ENCODE peak calls at places on chromosomes 7 and 10, in four cellular contexts. H, F, A and O are unnamed samples.

GRCh38 chr10:132389631-132390454 is 7.2 kb upstream of the PWWP2B start:
- DNase-seq in H (no peak), F (no peak), A (peak), O (no peak)

GRCh38 chr7:138097064-138097741 is 20.9 kb downstream of the AKR1D1 start:
- DNase-seq in H (peak), F (no peak), A (no peak), O (no peak)

GRCh38 chr10:77417806-77418205 is 219.8 kb downstream of the KCNMA1 start:
- DNase-seq in H (no peak), A (no peak), F (no peak), O (no peak)

GRCh38 chr10:122018951-122019413 is 30.0 kb downstream of the TACC2 start:
- DNase-seq in F (peak), H (no peak), A (no peak), O (no peak)

GRCh38 chr7:34497153-34497777 is 160.8 kb upstream of the NPSR1 start:
- DNase-seq in F (no peak), H (peak), A (peak), O (no peak)

GRCh38 chr7:28002638-28003037 is 178.0 kb downstream of the JAZF1 start:
- DNase-seq in A (no peak), H (no peak), F (no peak), O (no peak)

GRCh38 chr7:139990571-139990970 is 72.2 kb downstream of the PARP12 start:
- DNase-seq in H (no peak), F (no peak), A (no peak), O (no peak)

GRCh38 chr10:133126431-133127290 is 33.4 kb upstream of the KNDC1 start:
- DNase-seq in F (no peak), A (no peak), H (no peak), O (peak)

DNA sequence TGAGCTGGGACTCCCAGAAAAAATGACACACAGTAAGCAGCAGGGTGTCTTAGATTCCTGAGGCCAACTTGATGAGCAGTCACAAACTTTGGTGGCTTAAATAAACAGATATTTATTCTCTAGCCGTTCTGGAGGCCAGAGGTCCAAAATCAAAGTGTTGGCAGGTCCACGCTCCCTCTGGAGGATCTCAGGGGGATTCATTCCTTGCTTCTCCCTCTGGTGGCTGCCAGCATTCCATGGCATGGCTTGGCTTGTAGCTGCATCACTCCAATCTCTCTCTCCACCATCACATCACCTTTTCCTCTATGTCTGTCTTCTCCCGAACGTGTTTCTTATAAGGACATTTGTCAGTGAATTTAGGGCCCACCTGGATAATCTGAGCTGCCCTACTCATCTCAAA is 98.4 kb downstream of the OSBPL3 start:
- DNase-seq in F (no peak), A (peak), H (no peak), O (no peak)
- TF ChIP-seq CTCF in F (no peak), A (peak), H (peak), O (no peak)

DNA sequence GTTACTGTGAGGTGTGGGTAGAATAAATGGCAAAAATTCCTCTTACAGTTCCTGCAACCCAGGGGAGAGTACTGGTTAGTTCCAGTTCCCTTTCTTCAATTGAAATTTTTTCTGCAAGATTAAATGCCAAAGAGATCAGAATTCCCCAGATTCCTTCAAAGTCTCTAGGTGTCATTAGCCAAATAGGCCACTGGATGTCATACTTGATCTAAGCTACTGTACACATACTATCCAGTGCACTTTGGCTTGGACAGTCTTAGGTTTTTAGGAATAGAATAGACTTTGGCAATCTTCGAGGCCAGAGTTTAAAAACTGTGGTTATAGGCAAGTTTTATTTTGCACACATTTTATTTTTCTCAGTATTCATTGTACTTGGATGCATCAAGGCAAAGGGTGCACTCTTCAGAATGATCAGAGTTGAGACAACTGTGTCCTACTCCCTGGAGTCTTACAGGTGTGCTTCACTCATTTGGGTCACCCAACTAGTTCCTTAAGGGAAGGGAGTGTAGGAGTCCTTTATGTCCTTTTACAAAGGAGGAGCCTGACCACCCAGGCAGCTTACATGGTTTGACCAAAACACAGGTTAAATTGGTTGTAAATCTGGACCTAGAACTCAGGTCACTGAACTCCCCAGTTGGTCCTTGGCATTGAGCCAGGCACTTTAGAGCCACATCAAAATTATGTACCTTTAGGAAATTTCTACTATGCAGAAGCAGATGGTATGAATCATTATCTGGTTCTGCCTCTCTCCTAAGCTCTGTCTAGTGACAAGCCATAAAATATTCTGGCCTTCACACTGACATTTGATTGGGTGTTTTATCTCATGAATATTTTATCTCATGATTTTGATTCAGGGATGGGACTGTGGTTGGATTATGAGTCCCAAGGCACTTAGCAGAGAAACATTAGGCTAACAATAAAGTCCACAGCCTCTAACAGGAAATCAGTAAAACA is 49.5 kb downstream of the ASAH2B start:
- DNase-seq in F (no peak), A (no peak), H (peak), O (no peak)
- TF ChIP-seq CTCF in F (no peak), A (peak), H (peak), O (no peak)

GRCh38 chr7:43905209-43905946 is 1.0 kb downstream of the URGCP start:
- DNase-seq in A (peak), H (peak), F (peak), O (peak)
- TF ChIP-seq CTCF in A (no peak), H (no peak), F (no peak), O (no peak)

DNA sequence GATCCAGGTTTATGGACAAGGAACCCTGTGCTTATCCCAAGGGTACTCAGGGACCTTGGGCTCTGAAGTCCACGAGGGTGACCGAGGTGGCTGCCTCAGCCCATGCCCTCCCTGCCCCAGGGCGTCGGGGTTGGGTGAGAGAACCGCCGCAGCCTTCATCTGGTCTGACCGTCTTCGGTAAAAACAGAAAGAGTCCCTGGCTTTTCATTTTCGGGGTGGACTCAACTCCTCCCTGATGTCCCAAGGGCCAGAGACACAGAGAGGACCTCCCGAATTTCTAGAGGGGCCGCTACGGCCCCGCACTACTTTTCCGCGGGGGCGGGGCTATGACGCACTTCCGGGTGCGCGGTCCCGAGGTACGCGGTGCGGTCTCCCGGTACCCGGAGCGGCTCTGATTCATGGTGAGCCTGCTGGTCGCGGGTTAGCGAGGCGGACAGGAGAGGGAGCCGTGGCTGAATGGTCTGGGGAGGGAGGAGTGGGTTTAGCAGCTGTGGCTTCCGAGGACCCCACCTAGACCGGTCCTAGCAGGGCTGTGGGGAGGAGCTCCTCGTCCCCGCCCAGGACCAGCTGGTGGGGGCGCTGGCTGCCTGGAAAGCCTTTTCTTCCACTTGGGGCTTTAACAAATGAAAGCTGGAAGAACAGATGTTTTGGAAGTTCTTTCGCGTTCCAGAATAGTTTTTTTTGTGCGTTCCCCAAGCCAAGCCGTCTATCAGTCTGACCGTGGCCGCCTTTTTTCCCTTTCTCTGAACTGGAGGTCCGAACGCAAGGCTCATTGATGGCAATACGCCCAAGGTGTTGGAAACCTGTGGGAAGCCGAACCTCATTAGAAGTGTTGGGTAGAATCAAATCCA is at the start of gene ZSCAN21:
- DNase-seq in F (peak), H (peak), A (peak), O (peak)
- TF ChIP-seq CTCF in F (peak), H (no peak), A (no peak), O (no peak)

DNA sequence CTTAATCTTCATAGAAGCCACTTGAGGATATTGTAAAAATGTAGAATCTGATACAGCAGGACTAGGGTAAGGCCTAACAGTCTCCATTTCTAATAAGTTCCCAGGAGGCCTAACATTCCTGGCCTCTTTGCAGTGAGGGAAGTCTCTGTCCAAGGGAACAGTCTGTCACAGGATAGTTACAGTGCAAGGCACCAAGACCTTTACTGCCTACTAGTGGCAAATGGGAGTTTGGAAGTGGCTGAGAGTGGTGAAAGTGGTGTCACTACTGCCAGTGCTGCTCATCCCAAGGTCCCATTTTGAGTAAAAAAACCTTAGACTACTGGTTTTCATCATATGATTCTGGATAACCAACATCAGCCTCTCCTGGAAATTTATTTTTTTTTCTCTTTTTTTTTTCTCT is 619.5 kb upstream of the SEMA3D start:
- DNase-seq in F (no peak), H (no peak), A (peak), O (no peak)
- TF ChIP-seq CTCF in F (no peak), H (peak), A (peak), O (no peak)

DNA sequence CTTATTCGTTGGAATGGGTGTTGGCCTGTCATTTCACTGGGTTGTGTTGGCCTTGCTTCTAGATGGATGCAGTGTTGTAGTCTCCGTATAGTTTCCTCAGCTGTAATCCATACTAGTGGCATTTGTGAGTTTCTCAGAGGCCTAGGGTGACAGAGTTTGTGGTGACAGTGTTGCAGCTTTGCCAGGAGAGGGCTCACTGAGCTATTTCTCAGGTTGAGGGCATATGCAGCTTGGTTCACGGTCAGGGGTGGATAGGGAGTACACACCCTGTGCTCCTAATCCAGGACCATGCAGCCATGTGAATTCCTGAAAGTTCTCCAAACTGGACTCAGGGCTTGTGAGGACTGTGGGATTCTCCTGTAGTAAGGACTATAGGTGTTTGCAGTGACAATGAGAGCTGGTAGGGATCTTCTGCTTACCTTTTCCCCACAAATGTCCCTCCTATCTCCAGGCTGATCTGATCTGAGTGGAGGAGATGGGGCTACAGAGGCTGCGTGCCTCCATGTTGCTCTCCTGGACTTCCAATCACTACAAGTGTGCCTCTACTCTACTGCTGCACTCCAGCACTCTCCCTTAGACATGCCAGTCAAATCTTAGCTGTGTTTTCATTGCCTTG is 229.0 kb downstream of the STK31 start:
- DNase-seq in A (peak), H (peak), F (no peak), O (no peak)
- TF ChIP-seq CTCF in A (peak), H (peak), F (no peak), O (no peak)

GRCh38 chr7:42639930-42640329 is 271.9 kb downstream of the C7orf25 start:
- DNase-seq in H (no peak), F (no peak), A (no peak), O (no peak)
- TF ChIP-seq CTCF in H (no peak), F (no peak), A (peak), O (no peak)